ENCODE peak calls at places on chromosome 11, in five cellular contexts. One of them, this sample, is unnamed.

GRCh38 chr11:48043111-48043997 is 63.0 kb downstream of the PTPRJ start:
- DNase-seq in AG04450: no peak
- DNase-seq in left ventricle myocardium inferior: no peak
- DNase-seq in endodermal cell: no peak
- DNase-seq in IMR-90: no peak
- DNase-seq in this sample: no peak

GRCh38 chr11:46188017-46188416 is 66.8 kb upstream of the PHF21A start:
- DNase-seq in IMR-90: no peak
- DNase-seq in endodermal cell: no peak
- DNase-seq in AG04450: no peak
- DNase-seq in left ventricle myocardium inferior: no peak
- DNase-seq in this sample: no peak

GRCh38 chr11:1484716-1485503 is 1.7 kb downstream of the MOB2 start:
- DNase-seq in left ventricle myocardium inferior: peak; percentile 33
- DNase-seq in IMR-90: no peak
- DNase-seq in endodermal cell: no peak
- DNase-seq in AG04450: no peak
- DNase-seq in this sample: peak; percentile 34

GRCh38 chr11:108669261-108669660 is 4.4 kb downstream of the DDX10 start:
- DNase-seq in IMR-90: no peak
- DNase-seq in AG04450: no peak
- DNase-seq in left ventricle myocardium inferior: no peak
- DNase-seq in endodermal cell: no peak
- DNase-seq in this sample: no peak

GRCh38 chr11:107203656-107204055 is 185.4 kb upstream of the GUCY1A2 start:
- DNase-seq in IMR-90: no peak
- DNase-seq in AG04450: no peak
- DNase-seq in endodermal cell: no peak
- DNase-seq in left ventricle myocardium inferior: no peak
- DNase-seq in this sample: no peak

GRCh38 chr11:132792341-132793140 is 739.8 kb downstream of the OPCML start:
- DNase-seq in AG04450: no peak
- DNase-seq in left ventricle myocardium inferior: no peak
- DNase-seq in endodermal cell: peak; percentile 72
- DNase-seq in IMR-90: no peak
- DNase-seq in this sample: no peak

GRCh38 chr11:114785820-114786219 is 107.5 kb downstream of the NXPE2 start:
- DNase-seq in IMR-90: no peak
- DNase-seq in endodermal cell: no peak
- DNase-seq in left ventricle myocardium inferior: no peak
- DNase-seq in AG04450: no peak
- DNase-seq in this sample: no peak

GRCh38 chr11:15629690-15630321 is 515.1 kb downstream of the INSC start:
- DNase-seq in AG04450: no peak
- DNase-seq in left ventricle myocardium inferior: peak; percentile 35
- DNase-seq in IMR-90: no peak
- DNase-seq in endodermal cell: peak; percentile 90
- DNase-seq in this sample: no peak

GRCh38 chr11:17286332-17286731 is 9.8 kb downstream of the NUCB2 start:
- DNase-seq in IMR-90: no peak
- DNase-seq in left ventricle myocardium inferior: no peak
- DNase-seq in AG04450: no peak
- DNase-seq in endodermal cell: no peak
- DNase-seq in this sample: no peak

GRCh38 chr11:129960216-129961214 is 42.1 kb downstream of the PRDM10 start:
- DNase-seq in AG04450: peak; percentile 72
- DNase-seq in left ventricle myocardium inferior: no peak
- DNase-seq in endodermal cell: no peak
- DNase-seq in IMR-90: peak; percentile 96
- DNase-seq in this sample: no peak

GRCh38 chr11:1351278-1351937 is 38.3 kb upstream of the BRSK2 start:
- DNase-seq in AG04450: no peak
- DNase-seq in IMR-90: no peak
- DNase-seq in endodermal cell: peak; percentile 85
- DNase-seq in left ventricle myocardium inferior: no peak
- DNase-seq in this sample: no peak

GRCh38 chr11:9642894-9643293 is 21.0 kb upstream of the SWAP70 start:
- DNase-seq in left ventricle myocardium inferior: no peak
- DNase-seq in IMR-90: no peak
- DNase-seq in endodermal cell: peak; percentile 10
- DNase-seq in AG04450: no peak
- DNase-seq in this sample: no peak

GRCh38 chr11:9722023-9722422 is 58.1 kb downstream of the SWAP70 start:
- DNase-seq in left ventricle myocardium inferior: no peak
- DNase-seq in endodermal cell: no peak
- DNase-seq in IMR-90: no peak
- DNase-seq in AG04450: no peak
- DNase-seq in this sample: no peak

GRCh38 chr11:36343436-36343835 is 47.3 kb downstream of the PRR5L start:
- DNase-seq in left ventricle myocardium inferior: no peak
- DNase-seq in AG04450: no peak
- DNase-seq in endodermal cell: no peak
- DNase-seq in IMR-90: no peak
- DNase-seq in this sample: no peak

GRCh38 chr11:33944693-33945424 is 53.0 kb upstream of the LMO2 start:
- DNase-seq in left ventricle myocardium inferior: no peak
- DNase-seq in AG04450: no peak
- DNase-seq in endodermal cell: no peak
- DNase-seq in IMR-90: no peak
- DNase-seq in this sample: no peak

GRCh38 chr11:85257837-85258236 is 369.3 kb downstream of the DLG2 start:
- DNase-seq in left ventricle myocardium inferior: no peak
- DNase-seq in endodermal cell: no peak
- DNase-seq in AG04450: no peak
- DNase-seq in IMR-90: no peak
- DNase-seq in this sample: no peak

GRCh38 chr11:23205156-23205871 is 345.0 kb upstream of the CCDC179 start:
- DNase-seq in AG04450: no peak
- DNase-seq in left ventricle myocardium inferior: no peak
- DNase-seq in endodermal cell: no peak
- DNase-seq in IMR-90: peak; percentile 50
- DNase-seq in this sample: no peak

GRCh38 chr11:86473991-86474833 is 99.5 kb downstream of the CCDC81 start:
- DNase-seq in AG04450: no peak
- DNase-seq in left ventricle myocardium inferior: peak; percentile 44
- DNase-seq in endodermal cell: no peak
- DNase-seq in IMR-90: peak; percentile 86
- DNase-seq in this sample: no peak

GRCh38 chr11:131195801-131196517 is 174.5 kb upstream of the NTM start:
- DNase-seq in endodermal cell: no peak
- DNase-seq in AG04450: peak; percentile 11
- DNase-seq in IMR-90: peak; percentile 25
- DNase-seq in left ventricle myocardium inferior: peak; percentile 57
- DNase-seq in this sample: peak; percentile 27

GRCh38 chr11:27349919-27350318 is 13.1 kb downstream of the CCDC34 start:
- DNase-seq in IMR-90: no peak
- DNase-seq in AG04450: no peak
- DNase-seq in endodermal cell: no peak
- DNase-seq in left ventricle myocardium inferior: no peak
- DNase-seq in this sample: no peak

GRCh38 chr11:75154646-75155569 is 4.0 kb downstream of the SLCO2B1 start:
- DNase-seq in left ventricle myocardium inferior: peak; percentile 47
- DNase-seq in AG04450: no peak
- DNase-seq in endodermal cell: no peak
- DNase-seq in IMR-90: no peak
- DNase-seq in this sample: no peak

GRCh38 chr11:75562048-75562835 is at the start of gene SERPINH1:
- DNase-seq in left ventricle myocardium inferior: peak; percentile 89
- DNase-seq in IMR-90: peak; percentile 84
- DNase-seq in AG04450: no peak
- DNase-seq in endodermal cell: peak; percentile 94
- DNase-seq in this sample: peak; percentile 77

GRCh38 chr11:75078233-75078632 is 18.4 kb downstream of the OR2AT4 start:
- DNase-seq in left ventricle myocardium inferior: no peak
- DNase-seq in endodermal cell: no peak
- DNase-seq in AG04450: no peak
- DNase-seq in IMR-90: peak; percentile 11
- DNase-seq in this sample: no peak

GRCh38 chr11:1167256-1167655 is 9.5 kb downstream of the MUC5AC start:
- DNase-seq in left ventricle myocardium inferior: peak; percentile 7
- DNase-seq in IMR-90: no peak
- DNase-seq in endodermal cell: peak; percentile 38
- DNase-seq in AG04450: no peak
- DNase-seq in this sample: peak; percentile 8

GRCh38 chr11:124115782-124116616 is 749 bp downstream of the VWA5A start:
- DNase-seq in IMR-90: no peak
- DNase-seq in endodermal cell: peak; percentile 86
- DNase-seq in AG04450: no peak
- DNase-seq in left ventricle myocardium inferior: no peak
- DNase-seq in this sample: peak; percentile 47

GRCh38 chr11:35525501-35526175 is at the start of gene PAMR1:
- DNase-seq in endodermal cell: peak; percentile 92
- DNase-seq in left ventricle myocardium inferior: peak; percentile 54
- DNase-seq in AG04450: peak; percentile 65
- DNase-seq in IMR-90: peak; percentile 90
- DNase-seq in this sample: no peak

DNA sequence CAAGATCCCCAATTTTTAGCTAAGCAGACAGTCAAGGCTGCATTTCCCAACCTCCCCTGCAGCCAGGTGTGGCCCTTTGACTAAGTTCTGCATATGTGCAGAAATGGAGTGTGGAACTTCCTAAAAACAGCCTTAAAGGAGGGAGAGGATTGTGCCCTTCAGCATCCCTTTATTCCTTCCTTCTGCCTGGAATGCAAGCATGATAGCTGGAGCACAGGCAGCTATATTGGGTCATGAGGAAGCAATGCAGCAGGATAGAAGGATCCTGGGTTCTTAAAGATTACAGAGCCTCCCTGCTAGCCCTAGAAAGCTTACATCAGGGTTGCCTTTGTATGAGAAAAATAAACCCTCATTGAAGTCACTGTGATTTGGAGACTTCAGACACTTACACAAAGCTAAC is 29.9 kb downstream of the FADD start:
- DNase-seq in left ventricle myocardium inferior: no peak
- DNase-seq in AG04450: no peak
- DNase-seq in IMR-90: no peak
- DNase-seq in endodermal cell: no peak
- DNase-seq in this sample: no peak
- H3K27ac ChIP-seq in left ventricle myocardium inferior: no peak overlapping the region
- H3K27ac ChIP-seq in AG04450: no peak overlapping the region
- H3K27ac ChIP-seq in IMR-90: no peak overlapping the region
- H3K27ac ChIP-seq in endodermal cell: no peak overlapping the region
- H3K27ac ChIP-seq in this sample: no peak overlapping the region

GRCh38 chr11:118915941-118916841 is 9.5 kb downstream of the BCL9L start:
- DNase-seq in endodermal cell: no peak
- DNase-seq in AG04450: no peak
- DNase-seq in left ventricle myocardium inferior: no peak
- DNase-seq in IMR-90: no peak
- DNase-seq in this sample: peak; percentile 42
- H3K4me3 ChIP-seq in endodermal cell: peak overlapping the region; percentile 63
- H3K4me3 ChIP-seq in AG04450: peak overlapping the region; percentile 20
- H3K4me3 ChIP-seq in left ventricle myocardium inferior: peak overlapping the region; percentile 99
- H3K4me3 ChIP-seq in IMR-90: no peak overlapping the region
- H3K4me3 ChIP-seq in this sample: no peak overlapping the region

GRCh38 chr11:77471520-77472234 is 2.2 kb downstream of the PAK1 start:
- DNase-seq in endodermal cell: peak; percentile 77
- DNase-seq in left ventricle myocardium inferior: no peak
- DNase-seq in IMR-90: no peak
- DNase-seq in AG04450: no peak
- DNase-seq in this sample: no peak
- TF ChIP-seq CTCF in endodermal cell: peak; percentile 68
- TF ChIP-seq CTCF in left ventricle myocardium inferior: no peak
- TF ChIP-seq CTCF in IMR-90: peak; percentile 13
- TF ChIP-seq CTCF in AG04450: peak; percentile 11
- TF ChIP-seq CTCF in this sample: no peak

GRCh38 chr11:128341767-128342318 is 245.5 kb downstream of the ETS1 start:
- DNase-seq in endodermal cell: peak; percentile 42
- DNase-seq in IMR-90: no peak
- DNase-seq in left ventricle myocardium inferior: no peak
- DNase-seq in AG04450: no peak
- DNase-seq in this sample: no peak

GRCh38 chr11:128342511-128343133 is 244.7 kb downstream of the ETS1 start:
- DNase-seq in endodermal cell: peak; percentile 73
- DNase-seq in AG04450: no peak
- DNase-seq in IMR-90: peak; percentile 86
- DNase-seq in left ventricle myocardium inferior: peak; percentile 38
- DNase-seq in this sample: no peak

GRCh38 chr11:128343134-128343514 is 244.2 kb downstream of the ETS1 start:
- DNase-seq in IMR-90: no peak
- DNase-seq in endodermal cell: no peak
- DNase-seq in AG04450: no peak
- DNase-seq in left ventricle myocardium inferior: no peak
- DNase-seq in this sample: no peak

GRCh38 chr11:128339721-128340271 is 247.6 kb downstream of the ETS1 start:
- DNase-seq in endodermal cell: no peak
- DNase-seq in left ventricle myocardium inferior: no peak
- DNase-seq in IMR-90: no peak
- DNase-seq in AG04450: no peak
- DNase-seq in this sample: no peak

DNA sequence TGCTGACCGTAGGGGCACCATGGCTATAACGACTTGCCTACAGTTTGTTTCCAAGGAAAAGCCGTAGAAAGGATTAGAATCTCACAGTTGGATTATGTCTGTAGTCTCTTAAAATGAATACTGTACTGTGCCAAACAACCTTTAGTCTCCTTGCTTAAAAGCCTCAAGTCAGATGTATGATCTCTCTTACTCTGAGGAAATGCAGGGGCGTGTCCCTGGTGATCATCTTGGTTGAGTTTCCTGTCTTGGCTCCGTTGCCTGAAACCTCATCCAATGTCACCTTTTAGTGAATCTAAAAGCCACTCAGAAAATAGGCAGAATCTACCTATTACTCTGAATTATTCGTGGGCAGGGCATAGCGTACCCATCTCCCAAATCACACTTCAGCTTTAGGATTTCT is 246.1 kb downstream of the ETS1 start:
- DNase-seq in AG04450: no peak
- DNase-seq in IMR-90: no peak
- DNase-seq in left ventricle myocardium inferior: no peak
- DNase-seq in endodermal cell: no peak
- DNase-seq in this sample: no peak
- H3K27ac ChIP-seq in AG04450: no peak overlapping the region
- H3K27ac ChIP-seq in IMR-90: no peak overlapping the region
- H3K27ac ChIP-seq in left ventricle myocardium inferior: peak overlapping the region; percentile 88
- H3K27ac ChIP-seq in endodermal cell: no peak overlapping the region
- H3K27ac ChIP-seq in this sample: no peak overlapping the region